ENCODE peak calls at places on chromosomes 6 and 20, in five cellular contexts. One of them, this sample, is unnamed.

GRCh38 chr6:28658475-28659249 is 133.0 kb downstream of the GPX5 start:
- DNase-seq in HFFc6: no peak
- DNase-seq in stimulated activated CD8-positive, alpha-beta memory T cell treated with anti-CD3 and anti-CD28 coated beads, Interleukin-7, amount 100 ng/mL, for 1 hour: no peak
- DNase-seq in RWPE2: no peak
- DNase-seq in putamen: no peak
- DNase-seq in this sample: no peak

GRCh38 chr20:22583773-22584629 is at the start of gene FOXA2:
- DNase-seq in HFFc6: no peak
- DNase-seq in stimulated activated CD8-positive, alpha-beta memory T cell treated with anti-CD3 and anti-CD28 coated beads, Interleukin-7, amount 100 ng/mL, for 1 hour: no peak
- DNase-seq in RWPE2: no peak
- DNase-seq in putamen: no peak
- DNase-seq in this sample: no peak

GRCh38 chr6:39206250-39206721 is 23.0 kb downstream of the KCNK5 start:
- DNase-seq in HFFc6: no peak
- DNase-seq in stimulated activated CD8-positive, alpha-beta memory T cell treated with anti-CD3 and anti-CD28 coated beads, Interleukin-7, amount 100 ng/mL, for 1 hour: no peak
- DNase-seq in RWPE2: no peak
- DNase-seq in putamen: no peak
- DNase-seq in this sample: no peak

GRCh38 chr20:36493801-36494114 is 47.6 kb upstream of the MYL9 start:
- DNase-seq in HFFc6: peak
- DNase-seq in stimulated activated CD8-positive, alpha-beta memory T cell treated with anti-CD3 and anti-CD28 coated beads, Interleukin-7, amount 100 ng/mL, for 1 hour: no peak
- DNase-seq in RWPE2: no peak
- DNase-seq in putamen: no peak
- DNase-seq in this sample: no peak

GRCh38 chr6:22956029-22956715 is 386.8 kb downstream of the HDGFL1 start:
- DNase-seq in HFFc6: no peak
- DNase-seq in stimulated activated CD8-positive, alpha-beta memory T cell treated with anti-CD3 and anti-CD28 coated beads, Interleukin-7, amount 100 ng/mL, for 1 hour: no peak
- DNase-seq in RWPE2: no peak
- DNase-seq in putamen: peak
- DNase-seq in this sample: no peak

GRCh38 chr20:24785141-24785924 is 163.7 kb upstream of the CST7 start:
- DNase-seq in HFFc6: peak
- DNase-seq in stimulated activated CD8-positive, alpha-beta memory T cell treated with anti-CD3 and anti-CD28 coated beads, Interleukin-7, amount 100 ng/mL, for 1 hour: no peak
- DNase-seq in RWPE2: no peak
- DNase-seq in putamen: no peak
- DNase-seq in this sample: no peak

GRCh38 chr6:15090145-15090579 is 155.7 kb upstream of the JARID2 start:
- DNase-seq in HFFc6: no peak
- DNase-seq in stimulated activated CD8-positive, alpha-beta memory T cell treated with anti-CD3 and anti-CD28 coated beads, Interleukin-7, amount 100 ng/mL, for 1 hour: no peak
- DNase-seq in RWPE2: no peak
- DNase-seq in putamen: no peak
- DNase-seq in this sample: no peak

GRCh38 chr6:82588020-82588419 is 224.4 kb downstream of the TPBG start:
- DNase-seq in HFFc6: no peak
- DNase-seq in stimulated activated CD8-positive, alpha-beta memory T cell treated with anti-CD3 and anti-CD28 coated beads, Interleukin-7, amount 100 ng/mL, for 1 hour: no peak
- DNase-seq in RWPE2: no peak
- DNase-seq in putamen: no peak
- DNase-seq in this sample: no peak

GRCh38 chr6:117449549-117450439 is 24.1 kb upstream of the ROS1 start:
- DNase-seq in HFFc6: peak
- DNase-seq in stimulated activated CD8-positive, alpha-beta memory T cell treated with anti-CD3 and anti-CD28 coated beads, Interleukin-7, amount 100 ng/mL, for 1 hour: peak
- DNase-seq in RWPE2: no peak
- DNase-seq in putamen: peak
- DNase-seq in this sample: no peak

GRCh38 chr6:86706449-86706848 is 230.9 kb upstream of the HTR1E start:
- DNase-seq in HFFc6: no peak
- DNase-seq in stimulated activated CD8-positive, alpha-beta memory T cell treated with anti-CD3 and anti-CD28 coated beads, Interleukin-7, amount 100 ng/mL, for 1 hour: no peak
- DNase-seq in RWPE2: no peak
- DNase-seq in putamen: no peak
- DNase-seq in this sample: no peak